ENCODE peak calls at places on chromosomes 5 and 9, in five cellular contexts. F is cerebellar cortex; X is stimulated activated CD4-positive, alpha-beta T cell treated with anti-CD3 and anti-CD28 coated beads, Interleukin-4, amount 100 ng/mL, for 1 hour; G is endothelial cell; I is activated CD4-positive, alpha-beta T cell treated with anti-CD3 and anti-CD28 coated beads for 36 hours. L is an unnamed sample.

GRCh38 chr5:61329729-61330128 is 2.3 kb upstream of the ZSWIM6 start:
- DNase-seq in F (no peak), X (peak), G (no peak), I (peak), L (no peak)

GRCh38 chr5:39014544-39014943 is 59.7 kb downstream of the RICTOR start:
- DNase-seq in F (no peak), X (no peak), G (no peak), I (no peak), L (peak)

GRCh38 chr5:158553195-158553945 is 546.3 kb downstream of the EBF1 start:
- DNase-seq in F (no peak), X (no peak), G (no peak), I (no peak), L (peak)

GRCh38 chr5:57450991-57451876 is 31.4 kb downstream of the ACTBL2 start:
- DNase-seq in F (no peak), X (no peak), G (no peak), I (no peak), L (peak)

GRCh38 chr5:146043722-146044121 is 61.7 kb downstream of the PLAC8L1 start:
- DNase-seq in F (no peak), X (no peak), G (no peak), I (no peak), L (no peak)

GRCh38 chr5:169946743-169947142 is 33.6 kb downstream of the INSYN2B start:
- DNase-seq in F (no peak), X (no peak), G (no peak), I (no peak), L (no peak)

GRCh38 chr9:91433180-91433579 is 9.5 kb upstream of the NFIL3 start:
- DNase-seq in F (peak), X (no peak), G (no peak), I (peak), L (peak)

GRCh38 chr9:89234636-89235035 is 56.0 kb upstream of the SHC3 start:
- DNase-seq in F (no peak), X (peak), G (peak), I (peak), L (peak)

GRCh38 chr9:34079181-34079580 is 30.5 kb upstream of the UBAP2 start:
- DNase-seq in F (no peak), X (no peak), G (no peak), I (peak), L (peak)

GRCh38 chr9:134325096-134325812 is 1.0 kb upstream of the RXRA start:
- DNase-seq in F (no peak), X (peak), G (no peak), I (peak), L (peak)

GRCh38 chr5:167378894-167379723 is 912.3 kb upstream of the WWC1 start:
- DNase-seq in F (peak), X (no peak), G (no peak), I (no peak), L (no peak)

GRCh38 chr5:111530298-111530740 is 18.0 kb upstream of the STARD4 start:
- DNase-seq in F (no peak), X (peak), G (peak), I (peak), L (no peak)

GRCh38 chr5:132469380-132470372 is 20.9 kb downstream of the IRF1 start:
- DNase-seq in F (no peak), X (no peak), G (no peak), I (peak), L (no peak)

GRCh38 chr9:36781532-36781931 is 208.8 kb downstream of the MELK start:
- DNase-seq in F (no peak), X (no peak), G (no peak), I (no peak), L (no peak)

GRCh38 chr9:71364196-71364955 is 243.0 kb upstream of the TRPM3 start:
- DNase-seq in F (no peak), X (no peak), G (no peak), I (no peak), L (no peak)

GRCh38 chr9:88753691-88754367 is 218.9 kb downstream of the NXNL2 start:
- DNase-seq in F (no peak), X (no peak), G (no peak), I (no peak), L (no peak)

GRCh38 chr5:142115937-142116614 is 7.5 kb downstream of the NDFIP1 start:
- DNase-seq in F (no peak), X (no peak), G (no peak), I (no peak), L (peak)

GRCh38 chr9:105233836-105234235 is 10.6 kb upstream of the SLC44A1 start:
- DNase-seq in F (no peak), X (no peak), G (no peak), I (no peak), L (peak)

GRCh38 chr5:81721049-81721448 is 29.8 kb downstream of the SSBP2 start:
- DNase-seq in F (no peak), X (no peak), G (no peak), I (no peak), L (no peak)

GRCh38 chr9:76203373-76203772 is 190.9 kb downstream of the RFK start:
- DNase-seq in F (no peak), X (no peak), G (no peak), I (no peak), L (peak)

GRCh38 chr5:178143901-178144300 is 9.8 kb downstream of the NHP2 start:
- DNase-seq in F (no peak), X (no peak), G (no peak), I (no peak), L (peak)

GRCh38 chr5:93191016-93191415 is 390.0 kb downstream of the NR2F1-AS1 start:
- DNase-seq in F (peak), X (no peak), G (no peak), I (no peak), L (no peak)

GRCh38 chr5:81422671-81423070 is 28.7 kb upstream of the ACOT12 start:
- DNase-seq in F (no peak), X (no peak), G (no peak), I (no peak), L (peak)

GRCh38 chr5:128537306-128537998 is 593 bp downstream of the FBN2 start:
- DNase-seq in F (no peak), X (no peak), G (peak), I (peak), L (peak)

GRCh38 chr5:111224561-111224989 is 391 bp downstream of the CAMK4 start:
- DNase-seq in F (no peak), X (peak), G (no peak), I (peak), L (no peak)

L was measured in fibroblast of the aortic adventitia.